ENCODE peak calls at places on chromosomes 7 and 10, in eight cellular contexts. A is HCT116, S is fibroblast of lung, F is HepG2, P is MM.1S, Z is hepatocyte, N is GM23248, L is mammary epithelial cell. C is an unnamed sample.

GRCh38 chr7:7183833-7184463 is 1.6 kb downstream of the C1GALT1 start:
- DNase-seq in A (no peak), S (peak; percentile 25), F (no peak), P (peak; percentile 33), Z (no peak), N (peak; percentile 57), L (peak; percentile 33), C (no peak)

GRCh38 chr10:113362645-113363091 is 190.2 kb upstream of the HABP2 start:
- DNase-seq in A (no peak), S (no peak), F (no peak), P (peak; percentile 52), Z (no peak), N (peak; percentile 71), L (peak; percentile 54), C (no peak)

GRCh38 chr7:129866251-129866650 is 86.5 kb downstream of the UBE2H start:
- DNase-seq in A (no peak), S (no peak), F (no peak), P (no peak), Z (no peak), N (no peak), L (no peak), C (no peak)

GRCh38 chr7:41792099-41792498 is 89.2 kb upstream of the INHBA start:
- DNase-seq in A (no peak), S (no peak), F (no peak), P (no peak), Z (no peak), N (peak; percentile 78), L (peak; percentile 67), C (no peak)

GRCh38 chr7:155998328-155998691 is 186.0 kb upstream of the SHH start:
- DNase-seq in A (no peak), S (no peak), F (no peak), P (peak; percentile 21), Z (no peak), N (no peak), L (no peak), C (no peak)

GRCh38 chr7:156386097-156386496 is 254.5 kb upstream of the RNF32 start:
- DNase-seq in A (no peak), S (no peak), F (peak; percentile 4), P (no peak), Z (peak; percentile 29), N (no peak), L (no peak), C (peak; percentile 12)

GRCh38 chr10:5818894-5819293 is 5.7 kb upstream of the GDI2 start:
- DNase-seq in A (no peak), S (no peak), F (no peak), P (no peak), Z (no peak), N (no peak), L (no peak), C (no peak)

GRCh38 chr10:123559066-123559822 is 106.9 kb upstream of the GPR26 start:
- DNase-seq in A (peak; percentile 60), S (peak; percentile 41), F (peak; percentile 36), P (peak; percentile 54), Z (peak; percentile 75), N (peak; percentile 70), L (peak; percentile 34), C (peak; percentile 71)

GRCh38 chr7:42454006-42454405 is 217.0 kb upstream of the GLI3 start:
- DNase-seq in A (no peak), S (no peak), F (no peak), P (no peak), Z (peak; percentile 19), N (no peak), L (no peak), C (peak; percentile 30)

GRCh38 chr10:13003781-13004180 is 2.3 kb upstream of the CCDC3 start:
- DNase-seq in A (no peak), S (no peak), F (no peak), P (no peak), Z (no peak), N (no peak), L (no peak), C (no peak)

GRCh38 chr7:2394566-2395082 is 8.8 kb upstream of the CHST12 start:
- DNase-seq in A (no peak), S (no peak), F (no peak), P (no peak), Z (no peak), N (no peak), L (no peak), C (no peak)
- H3K9me3 ChIP-seq in A (no peaks in the 10 kb centered on the region), S (no peaks in the 10 kb centered on the region), F (no peaks in the 10 kb centered on the region), P (no peaks in the 10 kb centered on the region), Z (no peaks in the 10 kb centered on the region), N (no peaks in the 10 kb centered on the region), L (no peaks in the 10 kb centered on the region), C (no peaks in the 10 kb centered on the region)

DNA sequence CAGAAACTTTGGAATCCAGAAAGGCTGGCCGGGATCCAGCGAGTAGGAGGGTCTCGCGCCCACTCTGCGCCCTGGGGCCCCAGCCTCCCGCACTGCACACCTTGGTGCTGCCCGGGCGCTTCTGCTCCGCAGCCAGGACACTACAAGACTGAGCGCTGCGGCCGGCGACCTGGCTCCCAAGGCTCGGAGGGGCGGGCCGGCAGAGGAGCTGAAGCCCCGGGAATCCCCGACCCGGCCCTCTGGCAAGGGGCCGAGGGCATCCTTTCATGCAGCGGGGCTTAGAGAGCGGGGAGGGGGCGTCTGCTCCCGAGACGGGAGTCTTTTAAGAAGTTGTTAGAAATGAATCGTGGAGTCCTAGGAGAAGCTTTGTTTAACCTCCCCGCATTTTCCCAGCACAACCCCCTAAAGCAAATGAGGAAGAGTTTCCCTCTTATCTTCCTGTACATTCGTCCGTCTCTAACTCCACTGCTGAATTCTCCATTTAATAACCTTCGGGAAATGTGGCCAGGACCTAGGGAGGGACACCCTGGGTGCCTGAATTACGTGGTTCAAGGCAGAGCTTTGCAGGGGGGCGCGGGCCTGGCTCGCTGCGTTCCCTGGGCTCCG is 1.1 kb downstream of the VWC2 start:
- DNase-seq in A (no peak), S (no peak), F (no peak), P (no peak), Z (no peak), N (no peak), L (no peak), C (no peak)
- TF ChIP-seq EZH2 in A (no peak), S (peak; percentile 51), F (no peak), P (no peak), Z (no peak), N (peak; percentile 47), L (peak; percentile 94), C (peak; percentile 56)

DNA sequence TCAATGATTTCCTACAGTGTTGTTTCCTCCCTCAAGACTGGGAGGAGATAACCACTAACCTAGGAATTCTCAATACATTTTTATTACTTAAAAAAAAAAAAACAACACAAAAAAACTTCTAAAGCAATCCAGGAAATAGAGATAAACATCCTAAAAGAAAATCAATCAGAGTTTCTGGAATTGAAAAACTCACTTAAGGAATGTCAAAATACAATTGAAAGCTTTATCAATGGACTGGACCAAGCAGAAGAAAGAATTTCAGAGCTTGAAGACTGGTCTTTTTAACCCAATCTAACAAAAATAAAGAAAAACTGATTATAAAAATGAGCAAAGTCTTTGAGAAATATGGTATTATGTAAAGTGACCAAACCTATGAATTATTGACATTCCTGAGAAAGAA is 394.1 kb downstream of the XPNPEP1 start:
- DNase-seq in A (no peak), S (no peak), F (no peak), P (no peak), Z (no peak), N (no peak), L (no peak), C (no peak)
- H3K9me3 ChIP-seq in A (peaks cover 22% of the 10 kb centered on the region), S (no peaks in the 10 kb centered on the region), F (peaks cover 23% of the 10 kb centered on the region), P (no peaks in the 10 kb centered on the region), Z (peaks cover 4% of the 10 kb centered on the region), N (peaks cover 2% of the 10 kb centered on the region), L (peaks cover 9% of the 10 kb centered on the region), C (peaks cover 18% of the 10 kb centered on the region)

DNA sequence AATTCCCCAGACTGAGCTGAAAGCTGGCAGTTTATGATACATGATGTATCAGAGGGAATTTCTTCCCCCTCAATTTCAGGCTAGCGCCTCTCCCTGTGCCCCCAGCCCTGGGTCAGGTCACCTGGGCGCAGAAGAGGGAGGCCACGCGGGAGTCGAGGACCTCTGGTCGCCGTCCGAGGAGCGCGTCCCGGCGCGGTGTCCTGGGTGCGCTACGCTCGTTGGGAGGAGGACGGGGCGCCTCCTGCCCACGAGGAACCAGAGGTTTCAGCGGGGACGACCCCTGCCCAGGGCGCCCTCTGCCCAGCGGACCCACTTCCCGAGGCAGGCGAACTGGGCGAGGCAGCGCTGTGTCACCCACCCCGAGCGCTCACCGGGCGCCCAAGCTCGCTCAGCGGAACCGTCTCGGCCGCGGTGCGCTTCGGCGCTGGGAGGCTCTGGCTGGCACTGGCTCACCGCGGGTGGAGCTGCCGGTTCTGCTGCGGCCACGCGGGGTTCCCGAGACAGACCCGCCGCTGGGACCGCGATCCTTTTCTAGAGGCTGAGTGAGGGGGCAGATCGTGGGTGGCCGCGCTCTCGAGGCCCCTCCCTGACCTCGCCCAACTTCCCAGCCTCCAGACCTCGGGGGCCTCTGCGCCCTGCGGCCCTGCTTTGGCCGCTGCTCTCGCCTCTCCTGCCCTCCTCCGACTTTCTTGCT is at the start of gene FAM237B:
- DNase-seq in A (no peak), S (peak; percentile 34), F (no peak), P (no peak), Z (peak; percentile 24), N (peak; percentile 68), L (peak; percentile 42), C (peak; percentile 48)
- TF ChIP-seq EZH2 in A (no peak), S (no peak), F (no peak), P (no peak), Z (peak; percentile 55), N (no peak), L (peak; percentile 48), C (no peak)

GRCh38 chr7:57364933-57365710 is 84.9 kb upstream of the ZNF716 start:
- DNase-seq in A (no peak), S (no peak), F (no peak), P (no peak), Z (no peak), N (no peak), L (no peak), C (no peak)

GRCh38 chr7:57362868-57363267 is 87.1 kb upstream of the ZNF716 start:
- DNase-seq in A (no peak), S (no peak), F (no peak), P (no peak), Z (no peak), N (no peak), L (no peak), C (no peak)

GRCh38 chr7:57363321-57363720 is 86.7 kb upstream of the ZNF716 start:
- DNase-seq in A (no peak), S (no peak), F (no peak), P (no peak), Z (no peak), N (no peak), L (no peak), C (no peak)

GRCh38 chr7:57367171-57367570 is 82.8 kb upstream of the ZNF716 start:
- DNase-seq in A (no peak), S (no peak), F (no peak), P (no peak), Z (no peak), N (no peak), L (no peak), C (no peak)

DNA sequence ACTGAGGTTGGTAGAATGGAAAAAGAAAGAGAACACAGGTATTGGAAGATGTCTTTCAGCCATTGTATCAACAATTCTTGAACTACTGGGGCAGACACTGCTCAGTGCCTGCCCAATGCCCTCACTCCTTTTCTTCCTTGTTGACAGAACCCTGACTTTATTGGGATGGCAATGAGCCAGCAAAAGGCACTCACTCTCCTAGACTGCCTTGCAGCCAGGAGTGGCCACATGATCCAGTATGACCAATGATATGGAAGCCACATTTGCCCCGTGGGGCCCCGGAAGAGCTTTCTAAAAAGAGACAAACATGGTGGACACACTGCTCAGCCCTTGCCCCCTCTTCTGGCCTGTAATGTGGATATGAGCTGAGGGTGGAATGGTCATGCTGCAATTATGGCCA is 88.6 kb upstream of the ZNF716 start:
- DNase-seq in A (no peak), S (no peak), F (no peak), P (no peak), Z (no peak), N (no peak), L (no peak), C (no peak)
- H3K9me3 ChIP-seq in A (peaks cover 14% of the 10 kb centered on the region), S (no peaks in the 10 kb centered on the region), F (peaks cover 94% of the 10 kb centered on the region), P (no peaks in the 10 kb centered on the region), Z (no peaks in the 10 kb centered on the region), N (no peaks in the 10 kb centered on the region), L (peaks cover 36% of the 10 kb centered on the region), C (peaks cover 38% of the 10 kb centered on the region)